ENCODE peak calls at places on chromosome 6, in seven cellular contexts. S is tibial nerve, I is glutamatergic neuron, V is bronchial epithelial cell, B is ovary, R is SK-N-SH, A is IMR-90. P is an unnamed sample.

GRCh38 chr6:136526196-136526930 is 23.9 kb downstream of the MAP7 start:
- DNase-seq in S (no peak), I (peak), V (peak), B (peak), R (peak), A (peak), P (no peak)

GRCh38 chr6:108841377-108841855 is 6.8 kb upstream of the ARMC2 start:
- DNase-seq in S (peak), I (no peak), V (no peak), B (no peak), R (no peak), A (no peak), P (no peak)

GRCh38 chr6:89536230-89536629 is 102.3 kb downstream of the LYRM2 start:
- DNase-seq in S (peak), I (peak), V (no peak), B (no peak), R (peak), A (no peak), P (no peak)

GRCh38 chr6:96521625-96522468 is at the start of gene UFL1:
- DNase-seq in S (peak), I (peak), V (peak), B (peak), R (peak), A (peak), P (peak)

GRCh38 chr6:106083618-106084017 is 2.5 kb upstream of the PRDM1 start:
- DNase-seq in S (no peak), I (no peak), V (no peak), B (no peak), R (no peak), A (no peak), P (no peak)

GRCh38 chr6:87900160-87900698 is 147.4 kb upstream of the SPACA1 start:
- DNase-seq in S (no peak), I (no peak), V (no peak), B (no peak), R (no peak), A (no peak), P (no peak)

GRCh38 chr6:107784669-107785068 is 39.4 kb downstream of the SCML4 start:
- DNase-seq in S (no peak), I (no peak), V (no peak), B (no peak), R (no peak), A (peak), P (no peak)

GRCh38 chr6:38973178-38974057 is 75.2 kb upstream of the GLP1R start:
- DNase-seq in S (peak), I (no peak), V (peak), B (no peak), R (peak), A (peak), P (no peak)

GRCh38 chr6:43953794-43954310 is 173.4 kb downstream of the MRPL14 start:
- DNase-seq in S (no peak), I (peak), V (no peak), B (peak), R (peak), A (no peak), P (no peak)

GRCh38 chr6:36841756-36842155 is 2.5 kb upstream of the CPNE5 start:
- DNase-seq in S (no peak), I (no peak), V (no peak), B (no peak), R (no peak), A (no peak), P (no peak)

GRCh38 chr6:36837686-36838085 is 1.6 kb downstream of the CPNE5 start:
- DNase-seq in S (no peak), I (no peak), V (no peak), B (no peak), R (no peak), A (no peak), P (no peak)

GRCh38 chr6:36838896-36839818 is at the start of gene CPNE5:
- DNase-seq in S (no peak), I (peak), V (no peak), B (peak), R (peak), A (no peak), P (no peak)

GRCh38 chr6:36840471-36841461 is 1.5 kb upstream of the CPNE5 start:
- DNase-seq in S (no peak), I (peak), V (no peak), B (peak), R (no peak), A (no peak), P (no peak)

GRCh38 chr6:36839819-36840379 is 655 bp upstream of the CPNE5 start:
- DNase-seq in S (no peak), I (peak), V (no peak), B (peak), R (peak), A (no peak), P (no peak)
- TF ChIP-seq CTCF in S (no peak), I (peak), V (no peak), B (no peak), R (peak), A (peak), P (peak)

GRCh38 chr6:34179106-34179720 is 33.3 kb upstream of the GRM4 start:
- DNase-seq in S (no peak), I (no peak), V (no peak), B (no peak), R (no peak), A (no peak), P (peak)
- TF ChIP-seq CTCF in S (no peak), I (no peak), V (no peak), B (no peak), R (no peak), A (no peak), P (no peak)

GRCh38 chr6:117025310-117025709 is 148.3 kb downstream of the RFX6 start:
- DNase-seq in S (no peak), I (no peak), V (no peak), B (no peak), R (no peak), A (no peak), P (no peak)
- TF ChIP-seq CTCF in S (no peak), I (no peak), V (no peak), B (no peak), R (no peak), A (no peak), P (no peak)

DNA sequence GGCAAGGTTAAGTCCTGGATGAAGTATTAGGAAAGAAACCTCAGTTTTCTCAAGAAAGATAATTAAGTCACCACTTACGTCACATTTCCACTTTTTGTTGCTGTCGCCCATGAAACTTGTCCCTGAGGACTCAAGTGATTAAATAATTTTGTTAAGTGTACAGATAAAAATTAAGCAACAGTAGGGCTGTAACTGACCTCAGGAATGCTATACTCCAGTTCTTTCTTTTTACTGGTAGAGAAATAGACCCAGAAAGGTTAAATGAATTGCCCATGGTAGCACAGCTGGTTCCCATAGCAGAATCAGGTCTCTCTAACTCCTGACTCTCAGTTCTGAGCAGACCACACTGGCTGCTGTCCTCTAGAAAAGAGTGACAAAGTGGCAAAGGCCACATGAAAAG is 54.5 kb downstream of the CLIC5 start:
- DNase-seq in S (no peak), I (no peak), V (no peak), B (no peak), R (no peak), A (no peak), P (no peak)
- TF ChIP-seq CTCF in S (no peak), I (no peak), V (no peak), B (no peak), R (no peak), A (no peak), P (no peak)

GRCh38 chr6:142550310-142550709 is 248.5 kb downstream of the ADGRG6 start:
- DNase-seq in S (no peak), I (no peak), V (no peak), B (no peak), R (no peak), A (no peak), P (no peak)

GRCh38 chr6:142548571-142548970 is 246.8 kb downstream of the ADGRG6 start:
- DNase-seq in S (no peak), I (no peak), V (no peak), B (no peak), R (no peak), A (no peak), P (no peak)

DNA sequence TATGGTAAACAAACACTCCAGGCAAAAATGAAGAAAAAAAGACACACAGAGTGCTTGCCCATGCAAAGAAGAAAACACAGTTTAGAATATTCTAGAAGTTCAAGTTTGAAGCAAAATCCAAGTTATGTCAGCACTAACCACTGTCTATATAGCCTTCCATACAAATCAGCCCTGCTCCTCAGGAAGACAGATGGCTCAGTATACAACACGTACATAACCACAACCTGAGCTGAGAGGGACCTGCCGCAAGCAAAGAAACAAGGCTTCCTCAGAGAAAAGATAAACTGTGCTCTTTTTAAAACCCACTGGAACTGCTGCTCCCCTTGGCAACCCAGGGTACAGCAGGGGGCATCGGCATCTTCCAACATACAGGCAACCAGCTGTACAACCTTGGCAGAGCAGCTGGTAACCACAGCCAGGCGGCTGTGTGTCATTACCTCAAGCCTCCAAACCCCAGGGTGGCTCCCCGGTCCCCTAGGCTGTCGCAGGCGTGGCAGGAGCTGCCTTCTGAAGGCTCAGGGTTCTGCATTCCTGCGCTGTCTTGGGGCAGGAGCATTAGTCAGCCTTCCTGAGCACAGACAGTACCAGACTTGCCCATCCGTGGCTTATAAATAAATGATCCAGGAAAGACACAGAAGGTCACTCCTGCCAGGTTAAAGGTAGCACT is 249.5 kb downstream of the ADGRG6 start:
- DNase-seq in S (no peak), I (no peak), V (peak), B (no peak), R (no peak), A (no peak), P (no peak)
- TF ChIP-seq CTCF in S (no peak), I (no peak), V (no peak), B (no peak), R (no peak), A (no peak), P (peak)

P was measured in chondrocyte.